ENCODE peak calls at places on chromosomes 6 and 20, in four cellular contexts. Z is PC-9, E is Caco-2, S is cardiac muscle cell. P is an unnamed sample.

GRCh38 chr6:87636313-87636712 is 46.4 kb downstream of the ORC3 start:
- DNase-seq in E (no peak), Z (no peak), S (no peak), P (no peak)

GRCh38 chr6:35206346-35206745 is 7.4 kb upstream of the SCUBE3 start:
- DNase-seq in S (no peak), Z (no peak), E (no peak), P (no peak)

GRCh38 chr6:26555505-26556262 is 17.5 kb downstream of the HMGN4 start:
- DNase-seq in Z (peak; percentile 24), S (peak; percentile 48), E (no peak), P (peak; percentile 34)

GRCh38 chr6:66198062-66198624 is 491.1 kb upstream of the EYS start:
- DNase-seq in Z (no peak), S (no peak), E (no peak), P (no peak)

GRCh38 chr6:166922937-166923336 is 33.4 kb downstream of the RNASET2 start:
- DNase-seq in Z (no peak), E (no peak), S (no peak), P (no peak)

GRCh38 chr6:119077643-119078448 is 618 bp downstream of the FAM184A start:
- DNase-seq in E (peak; percentile 58), Z (peak; percentile 29), S (peak; percentile 15), P (peak; percentile 60)

GRCh38 chr6:105781248-105781647 is 304.9 kb upstream of the PRDM1 start:
- DNase-seq in E (no peak), Z (peak; percentile 25), S (no peak), P (no peak)

GRCh38 chr6:141510803-141511202 is 621.9 kb upstream of the GJE1 start:
- DNase-seq in Z (no peak), S (no peak), E (no peak), P (no peak)

GRCh38 chr20:38757145-38757800 is 9.0 kb downstream of the ACTR5 start:
- DNase-seq in E (no peak), S (peak; percentile 61), Z (no peak), P (no peak)

GRCh38 chr6:159606786-159607185 is 86.3 kb downstream of the SOD2 start:
- DNase-seq in S (no peak), Z (no peak), E (no peak), P (no peak)

GRCh38 chr6:159610881-159611280 is 82.2 kb downstream of the SOD2 start:
- DNase-seq in S (no peak), Z (no peak), E (no peak), P (no peak)

GRCh38 chr6:159604443-159604956 is 88.5 kb downstream of the SOD2 start:
- DNase-seq in E (no peak), Z (no peak), S (no peak), P (no peak)

GRCh38 chr6:159609813-159610212 is 83.2 kb downstream of the SOD2 start:
- DNase-seq in Z (no peak), S (peak; percentile 5), E (no peak), P (no peak)

DNA sequence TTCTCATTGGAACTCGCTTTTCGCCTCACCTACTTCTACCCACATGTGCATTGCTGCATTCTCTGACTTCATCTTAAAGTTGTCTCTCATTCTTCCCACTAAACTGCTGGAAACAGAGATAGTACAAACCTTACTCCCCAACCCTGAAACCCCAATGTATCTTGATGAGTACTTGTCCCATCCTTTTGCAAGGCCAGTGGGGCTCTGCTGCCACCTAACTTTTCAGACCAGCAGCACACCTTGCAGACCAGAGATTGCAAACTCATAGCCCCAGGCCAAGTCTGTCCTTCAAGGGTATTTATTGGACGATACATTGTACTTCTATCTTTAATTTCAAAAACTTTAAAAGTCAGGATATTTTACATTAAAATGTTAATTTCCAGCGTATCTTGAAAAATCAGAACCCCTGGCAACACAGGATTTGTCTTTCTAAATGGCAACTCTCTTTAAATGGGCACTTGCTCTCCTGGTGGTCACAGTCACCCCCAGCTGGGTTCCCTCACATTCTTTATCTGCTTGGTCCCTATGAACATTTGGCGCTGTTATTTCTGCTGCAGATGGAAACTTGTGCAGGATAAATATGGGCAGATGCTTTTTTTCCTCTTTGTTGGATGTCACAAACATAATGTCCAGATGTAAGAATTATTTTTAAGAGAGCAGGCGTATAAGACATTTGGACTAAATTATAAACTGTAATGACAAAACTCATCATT is 83.9 kb downstream of the SOD2 start:
- DNase-seq in Z (no peak), E (peak; percentile 43), S (peak; percentile 65), P (no peak)
- H3K4me3 ChIP-seq in Z (no peak overlapping the region), E (no peak overlapping the region), S (no peak overlapping the region), P (no peak overlapping the region)

DNA sequence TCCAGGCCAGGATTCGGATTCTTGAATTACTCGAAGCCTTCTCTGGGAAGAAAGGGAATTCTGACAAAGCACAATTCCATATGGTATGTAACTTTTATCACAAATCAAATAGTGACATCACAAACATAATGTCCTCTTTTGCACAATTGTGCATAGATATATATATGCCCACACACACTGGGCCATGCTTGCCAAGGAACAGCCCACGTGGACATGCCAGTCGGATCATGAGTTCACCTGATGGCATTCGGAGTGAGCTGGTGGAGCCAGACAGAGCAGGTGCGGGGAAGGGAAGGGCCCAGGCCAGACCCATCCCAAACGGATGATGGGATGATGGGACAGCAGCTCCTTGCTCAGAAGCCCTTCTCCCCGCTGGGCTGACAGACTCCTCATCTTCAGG is 108.6 kb upstream of the RAB32 start:
- DNase-seq in S (no peak), Z (no peak), E (no peak), P (no peak)
- H3K4me3 ChIP-seq in S (peak overlapping the region; percentile 26), Z (no peak overlapping the region), E (no peak overlapping the region), P (no peak overlapping the region)

DNA sequence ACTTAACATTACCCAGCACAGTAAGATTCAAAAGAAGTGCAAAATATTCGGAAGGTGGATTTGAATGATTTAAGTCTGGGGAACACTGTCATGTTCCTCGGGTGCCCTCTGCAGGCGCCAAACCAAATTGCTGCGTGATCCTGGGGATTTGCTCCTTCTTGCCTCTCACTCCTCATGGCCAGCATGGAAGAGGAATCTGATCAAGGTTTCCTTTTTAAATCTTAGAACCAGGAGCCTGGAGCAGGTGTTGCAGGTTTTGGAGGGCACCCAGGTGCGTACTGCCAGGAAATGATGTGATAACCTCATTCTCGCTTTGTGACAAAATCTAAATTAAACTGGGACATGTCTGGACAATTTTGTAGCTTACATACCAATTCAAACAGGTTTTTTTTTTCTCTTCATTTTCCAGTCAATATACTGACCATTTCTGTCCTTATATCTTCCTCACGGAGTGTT is 8.1 kb upstream of the PFDN4 start:
- DNase-seq in Z (peak; percentile 81), E (peak; percentile 84), S (peak; percentile 83), P (peak; percentile 69)
- H3K4me3 ChIP-seq in Z (no peak overlapping the region), E (no peak overlapping the region), S (no peak overlapping the region), P (no peak overlapping the region)

GRCh38 chr6:13643125-13643524 is 28.0 kb downstream of the NOL7 start:
- DNase-seq in S (no peak), E (no peak), Z (no peak), P (no peak)
- H3K4me3 ChIP-seq in S (no peak overlapping the region), E (no peak overlapping the region), Z (no peak overlapping the region), P (no peak overlapping the region)

DNA sequence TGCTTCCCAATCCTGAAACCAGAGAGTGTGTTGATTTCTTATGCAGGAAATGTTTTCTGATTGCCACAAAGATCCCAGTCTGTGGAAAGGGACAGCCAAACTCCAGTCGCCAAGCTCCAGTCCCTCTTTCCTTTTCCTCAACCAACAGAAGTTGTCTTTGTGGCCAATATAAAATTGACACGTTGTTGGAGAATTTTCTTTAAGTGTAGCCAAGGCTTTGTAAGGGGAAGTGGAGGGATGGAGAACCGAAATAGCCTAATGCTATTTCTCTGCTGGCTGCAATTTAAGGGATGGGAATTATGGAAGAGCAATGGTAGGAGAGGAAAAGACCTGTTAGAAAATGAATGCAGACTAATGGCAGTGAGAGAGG is 5.4 kb downstream of the ADGRB3 start:
- DNase-seq in E (no peak), S (no peak), Z (no peak), P (no peak)
- H3K4me3 ChIP-seq in E (no peak overlapping the region), S (peak overlapping the region; percentile 15), Z (no peak overlapping the region), P (no peak overlapping the region)